ENCODE peak calls at places on chromosomes 2 and 18, in seven cellular contexts. B is astrocyte of the spinal cord, J is neural crest cell, Q is tibial artery, N is DND-41, S is uterus, G is MCF 10A. O is an unnamed sample.

GRCh38 chr2:43273477-43273876 is 47.1 kb upstream of the ZFP36L2 start:
- DNase-seq in J (no peak), B (peak; percentile 65), N (no peak), G (no peak), S (peak; percentile 78), Q (peak; percentile 76), O (no peak)

GRCh38 chr2:25416674-25417073 is 74.9 kb upstream of the DNMT3A start:
- DNase-seq in N (no peak), J (no peak), Q (no peak), G (no peak), B (no peak), S (no peak), O (no peak)

GRCh38 chr2:239255218-239255617 is 145.6 kb downstream of the HDAC4 start:
- DNase-seq in Q (no peak), S (no peak), G (no peak), B (no peak), N (no peak), J (no peak), O (no peak)

GRCh38 chr18:616380-616995 is 19.7 kb downstream of the CLUL1 start:
- DNase-seq in J (no peak), G (peak; percentile 54), B (peak; percentile 56), Q (no peak), S (no peak), N (no peak), O (no peak)

GRCh38 chr2:68302281-68302680 is 17.5 kb downstream of the CNRIP1 start:
- DNase-seq in B (no peak), S (no peak), N (no peak), J (no peak), Q (no peak), G (no peak), O (no peak)

GRCh38 chr2:163649080-163649479 is 86.7 kb downstream of the FIGN start:
- DNase-seq in G (no peak), Q (no peak), J (no peak), B (no peak), N (no peak), S (no peak), O (no peak)

GRCh38 chr2:134002391-134002790 is 251.5 kb upstream of the MGAT5 start:
- DNase-seq in B (no peak), N (no peak), Q (no peak), J (no peak), G (no peak), S (no peak), O (peak; percentile 20)

GRCh38 chr2:160207271-160207670 is 7.2 kb upstream of the ITGB6 start:
- DNase-seq in S (no peak), J (no peak), B (no peak), N (no peak), Q (no peak), G (peak; percentile 85), O (no peak)

GRCh38 chr2:64743739-64744330 is 90.1 kb upstream of the SERTAD2 start:
- DNase-seq in G (no peak), N (no peak), Q (no peak), S (no peak), J (no peak), B (no peak), O (no peak)

GRCh38 chr2:37091873-37092272 is 7.6 kb downstream of the GPATCH11 start:
- DNase-seq in B (no peak), N (no peak), G (no peak), Q (no peak), J (no peak), S (no peak), O (no peak)

GRCh38 chr2:238518127-238518827 is 91.5 kb downstream of the ASB1 start:
- DNase-seq in N (no peak), B (peak; percentile 25), S (no peak), G (no peak), Q (no peak), J (no peak), O (no peak)

GRCh38 chr2:231605607-231606091 is 13.0 kb downstream of the TEX44 start:
- DNase-seq in Q (peak; percentile 79), J (no peak), B (no peak), G (no peak), N (no peak), S (no peak), O (no peak)

GRCh38 chr2:55282110-55282917 is 13.3 kb upstream of the MTIF2 start:
- DNase-seq in G (no peak), Q (peak; percentile 93), S (peak; percentile 76), N (peak; percentile 88), B (peak; percentile 82), J (peak; percentile 78), O (no peak)

GRCh38 chr18:3066391-3067079 is 53.6 kb upstream of the LPIN2 start:
- DNase-seq in B (no peak), J (no peak), N (no peak), Q (no peak), G (no peak), S (no peak), O (no peak)

GRCh38 chr18:2967357-2967756 is 45.6 kb downstream of the LPIN2 start:
- DNase-seq in Q (no peak), J (no peak), N (no peak), S (no peak), B (no peak), G (no peak), O (no peak)

GRCh38 chr18:6414118-6414722 is 491 bp downstream of the L3MBTL4 start:
- DNase-seq in J (peak; percentile 18), G (no peak), Q (peak; percentile 72), N (no peak), S (peak; percentile 65), B (no peak), O (no peak)

GRCh38 chr2:229539628-229540027 is 174.7 kb downstream of the DNER start:
- DNase-seq in J (no peak), G (peak; percentile 21), N (no peak), Q (no peak), S (no peak), B (peak; percentile 75), O (no peak)

GRCh38 chr2:239776441-239777033 is 248.6 kb downstream of the NDUFA10 start:
- DNase-seq in S (no peak), B (no peak), J (no peak), G (no peak), Q (no peak), N (no peak), O (no peak)

GRCh38 chr2:211035548-211036185 is 479.3 kb downstream of the CPS1 start:
- DNase-seq in Q (no peak), B (peak; percentile 36), J (peak; percentile 5), N (no peak), S (no peak), G (peak; percentile 58), O (no peak)

GRCh38 chr2:211027976-211028375 is 471.6 kb downstream of the CPS1 start:
- DNase-seq in G (no peak), S (no peak), Q (no peak), J (no peak), B (no peak), N (no peak), O (no peak)

GRCh38 chr2:211033765-211034164 is 477.4 kb downstream of the CPS1 start:
- DNase-seq in Q (no peak), B (no peak), S (no peak), J (no peak), G (peak; percentile 24), N (no peak), O (peak; percentile 6)
- TF ChIP-seq CTCF in Q (peak; percentile 8), B (peak; percentile 50), S (no peak), J (peak; percentile 69), G (peak; percentile 15), N (peak; percentile 38), O (peak; percentile 70)

DNA sequence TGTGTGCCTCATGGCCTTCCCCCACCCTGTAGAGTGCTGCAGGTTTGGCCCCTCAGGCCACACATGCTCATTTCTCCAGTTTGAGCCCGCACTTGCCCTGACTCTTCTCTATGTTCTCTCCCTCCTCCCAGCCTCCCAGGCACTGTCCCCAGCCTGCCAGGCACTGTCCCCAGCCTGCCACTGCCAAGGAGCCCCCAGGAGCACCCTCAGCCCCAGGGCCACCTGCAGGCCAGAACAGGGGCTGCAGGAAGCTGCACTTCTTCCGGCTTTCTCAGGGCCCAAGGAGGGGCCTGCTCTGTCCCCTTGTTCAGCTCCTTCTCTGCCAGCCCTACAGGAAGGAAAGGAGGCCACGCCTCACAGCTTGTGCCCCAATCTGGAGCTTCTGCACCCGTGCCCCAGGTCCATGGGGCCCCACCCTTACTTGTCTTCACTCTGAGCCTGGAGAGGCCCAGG is 31.6 kb downstream of the CYP26B1 start:
- DNase-seq in G (no peak), B (no peak), N (no peak), Q (no peak), J (no peak), S (no peak), O (no peak)
- TF ChIP-seq CTCF in G (peak; percentile 47), B (peak; percentile 46), N (peak; percentile 10), Q (no peak), J (no peak), S (no peak), O (peak; percentile 38)

DNA sequence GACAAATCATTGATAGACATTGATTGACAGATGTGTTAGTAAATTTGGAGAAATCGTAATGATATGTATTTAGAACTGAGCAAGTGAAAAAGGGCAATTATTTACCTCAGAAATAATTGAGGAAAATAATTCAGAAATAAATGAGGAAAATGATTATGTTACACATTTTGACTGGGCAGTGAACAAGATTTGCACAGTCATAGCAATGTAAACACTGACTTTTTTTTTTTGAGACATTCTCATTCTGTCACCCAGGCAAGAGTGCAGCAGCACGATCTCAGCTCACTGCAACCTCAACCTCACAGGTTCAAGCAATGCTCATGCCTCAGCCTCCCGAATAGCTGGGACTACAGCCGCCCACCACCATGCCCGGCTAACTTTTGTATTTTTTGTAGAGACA is 211.7 kb downstream of the SP3 start:
- DNase-seq in N (no peak), Q (no peak), S (no peak), B (no peak), G (no peak), J (no peak), O (no peak)
- TF ChIP-seq CTCF in N (no peak), Q (no peak), S (no peak), B (no peak), G (no peak), J (no peak), O (no peak)

GRCh38 chr2:60167089-60167488 is 386.4 kb downstream of the BCL11A start:
- DNase-seq in B (no peak), Q (no peak), S (no peak), N (no peak), G (no peak), J (no peak), O (no peak)

GRCh38 chr2:60174146-60174545 is 379.3 kb downstream of the BCL11A start:
- DNase-seq in S (no peak), G (no peak), B (no peak), N (no peak), J (no peak), Q (no peak), O (no peak)

GRCh38 chr2:60175290-60175689 is 378.2 kb downstream of the BCL11A start:
- DNase-seq in G (no peak), S (no peak), J (no peak), N (no peak), Q (no peak), B (no peak), O (no peak)

GRCh38 chr2:60168247-60168646 is 385.2 kb downstream of the BCL11A start:
- DNase-seq in J (no peak), N (no peak), B (no peak), G (no peak), Q (no peak), S (no peak), O (no peak)

DNA sequence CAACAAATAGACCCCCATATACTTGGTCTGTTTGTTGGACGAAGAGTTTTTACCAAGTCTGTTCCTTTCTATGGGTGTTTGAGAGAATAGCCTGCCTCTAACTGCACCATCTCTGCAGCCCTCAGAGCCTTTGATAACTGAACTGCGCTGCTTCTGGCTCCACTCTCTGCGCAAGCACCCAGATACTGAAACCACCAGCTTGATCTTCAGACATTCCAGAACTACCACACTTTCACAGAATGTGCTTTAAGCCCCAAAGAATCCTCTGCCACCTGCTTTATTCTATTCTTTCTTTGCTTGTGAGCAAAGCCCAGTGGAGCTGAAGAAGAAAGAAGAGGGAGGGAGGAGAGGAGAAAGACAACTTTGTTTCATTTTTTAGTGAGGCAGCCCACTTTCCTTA is 380.7 kb downstream of the BCL11A start:
- DNase-seq in G (no peak), J (no peak), N (no peak), B (no peak), S (no peak), Q (no peak), O (no peak)
- TF ChIP-seq CTCF in G (no peak), J (no peak), N (no peak), B (no peak), S (no peak), Q (no peak), O (no peak)

O was measured in epithelial cell of proximal tubule.